ENCODE peak calls at places on chromosome 22, in seven cellular contexts. H is WTC11, F is germinal center, M is astrocyte of the hippocampus, D is sciatic nerve, T is COLO829, R is HT1080. Y is an unnamed sample.

GRCh38 chr22:50630376-50630775 is 2.4 kb upstream of the ARSA start:
- DNase-seq in T (no peak), R (peak), M (peak), H (no peak), F (no peak), D (no peak), Y (no peak)

GRCh38 chr22:49155039-49155808 is 672.4 kb downstream of the BRD1 start:
- DNase-seq in M (no peak), D (peak), F (no peak), T (no peak), H (no peak), R (no peak), Y (no peak)

GRCh38 chr22:29871684-29872083 is 11.3 kb upstream of the MTMR3 start:
- DNase-seq in T (no peak), F (no peak), R (no peak), H (no peak), D (no peak), M (peak), Y (no peak)

GRCh38 chr22:43479311-43479710 is 67.5 kb downstream of the MPPED1 start:
- DNase-seq in R (no peak), T (no peak), F (no peak), H (no peak), D (no peak), M (no peak), Y (no peak)

GRCh38 chr22:22687638-22688500 is 43.5 kb downstream of the GGTLC2 start:
- DNase-seq in H (peak), M (peak), R (peak), D (no peak), F (no peak), T (peak), Y (no peak)

GRCh38 chr22:35126993-35127392 is 61.0 kb downstream of the ISX start:
- DNase-seq in R (no peak), D (no peak), M (no peak), H (no peak), T (no peak), F (no peak), Y (no peak)

GRCh38 chr22:16609548-16610261 is 17.1 kb upstream of the CCT8L2 start:
- DNase-seq in T (no peak), F (no peak), H (no peak), M (no peak), R (no peak), D (no peak), Y (no peak)

GRCh38 chr22:20993304-20994127 is 8.4 kb downstream of the THAP7 start:
- DNase-seq in T (no peak), M (no peak), F (no peak), R (no peak), D (no peak), H (no peak), Y (no peak)

GRCh38 chr22:29475550-29475949 is 4.5 kb upstream of the NEFH start:
- DNase-seq in H (no peak), T (no peak), M (no peak), F (peak), D (no peak), R (no peak), Y (no peak)

GRCh38 chr22:27507066-27507715 is 294.4 kb downstream of the MN1 start:
- DNase-seq in M (peak), F (no peak), H (no peak), R (no peak), T (no peak), D (no peak), Y (no peak)

GRCh38 chr22:22705328-22706100 is 61.1 kb downstream of the GGTLC2 start:
- DNase-seq in R (no peak), D (no peak), T (no peak), F (no peak), M (no peak), H (no peak), Y (no peak)

GRCh38 chr22:28930357-28931007 is 47.1 kb downstream of the ZNRF3 start:
- DNase-seq in H (no peak), M (peak), R (no peak), F (peak), D (no peak), T (no peak), Y (no peak)

GRCh38 chr22:50309601-50309991 is 2.1 kb upstream of the PLXNB2 start:
- DNase-seq in M (no peak), T (no peak), H (no peak), R (no peak), F (no peak), D (no peak), Y (no peak)

GRCh38 chr22:46457502-46458488 is 79.6 kb downstream of the CELSR1 start:
- DNase-seq in F (no peak), M (peak), R (peak), H (no peak), D (no peak), T (no peak), Y (no peak)

GRCh38 chr22:23113847-23114720 is 27.7 kb downstream of the RSPH14 start:
- DNase-seq in T (peak), M (peak), D (no peak), R (no peak), H (no peak), F (no peak), Y (peak)

GRCh38 chr22:17954200-17954859 is 70.0 kb downstream of the MICAL3 start:
- DNase-seq in D (no peak), F (no peak), R (no peak), M (no peak), T (no peak), H (no peak), Y (no peak)

GRCh38 chr22:42913874-42914510 is 56.9 kb upstream of the ARFGAP3 start:
- DNase-seq in H (no peak), F (no peak), T (no peak), R (no peak), D (no peak), M (no peak), Y (no peak)

GRCh38 chr22:41910599-41911291 is 4.1 kb downstream of the SHISA8 start:
- DNase-seq in H (no peak), D (no peak), F (peak), M (peak), R (no peak), T (no peak), Y (peak)

GRCh38 chr22:48494256-48494967 is 1333.3 kb downstream of the BRD1 start:
- DNase-seq in D (peak), H (no peak), T (no peak), F (no peak), R (no peak), M (no peak), Y (no peak)

GRCh38 chr22:30910358-30910757 is 58.2 kb downstream of the MORC2 start:
- DNase-seq in R (no peak), T (no peak), D (no peak), H (no peak), M (no peak), F (no peak), Y (no peak)

GRCh38 chr22:41919357-41920224 is 4.7 kb upstream of the SHISA8 start:
- DNase-seq in M (peak), D (peak), F (peak), R (no peak), H (peak), T (no peak), Y (peak)